ENCODE peak calls at places on chromosomes 4 and X, in seven cellular contexts. V is heart left ventricle, Q is ovary, P is prostate gland, I is tibial nerve, S is AG04450, F is A549. T is an unnamed sample.

GRCh38 chrX:3184176-3184930 is 143.1 kb downstream of the ARSF start:
- DNase-seq in V (peak; percentile 23), Q (no peak), P (peak; percentile 4), I (no peak), S (peak; percentile 88), F (no peak), T (no peak)

GRCh38 chr4:101865501-101866062 is 75.1 kb downstream of the BANK1 start:
- DNase-seq in V (no peak), Q (no peak), P (no peak), I (no peak), S (no peak), F (peak; percentile 89), T (no peak)

GRCh38 chr4:127586922-127587571 is 45.7 kb upstream of the INTU start:
- DNase-seq in V (no peak), Q (no peak), P (no peak), I (no peak), S (no peak), F (peak; percentile 55), T (no peak)

GRCh38 chr4:110550260-110550659 is 72.6 kb downstream of the PITX2 start:
- DNase-seq in V (no peak), Q (no peak), P (no peak), I (no peak), S (no peak), F (no peak), T (no peak)

GRCh38 chrX:109299091-109299490 is 182.8 kb downstream of the GUCY2F start:
- DNase-seq in V (no peak), Q (no peak), P (no peak), I (no peak), S (no peak), F (no peak), T (no peak)

GRCh38 chr4:111475001-111475400 is 670.3 kb upstream of the FAM241A start:
- DNase-seq in V (peak; percentile 20), Q (no peak), P (no peak), I (no peak), S (no peak), F (peak; percentile 26), T (no peak)

GRCh38 chr4:65668201-65669007 is 1.9 kb downstream of the EPHA5 start:
- DNase-seq in V (no peak), Q (peak; percentile 25), P (peak; percentile 46), I (no peak), S (no peak), F (no peak), T (peak; percentile 25)

GRCh38 chr4:6577409-6577808 is 2.4 kb downstream of the MAN2B2 start:
- DNase-seq in V (no peak), Q (no peak), P (no peak), I (no peak), S (no peak), F (no peak), T (no peak)

GRCh38 chrX:103614999-103615398 is 7.2 kb downstream of the TCEAL3 start:
- DNase-seq in V (no peak), Q (no peak), P (no peak), I (no peak), S (no peak), F (no peak), T (no peak)

GRCh38 chr4:10942166-10942565 is 257.6 kb upstream of the CLNK start:
- DNase-seq in V (no peak), Q (no peak), P (no peak), I (no peak), S (no peak), F (no peak), T (no peak)

GRCh38 chr4:187135878-187136277 is 412.2 kb upstream of the FAT1 start:
- DNase-seq in V (no peak), Q (no peak), P (peak; percentile 55), I (no peak), S (no peak), F (no peak), T (no peak)

GRCh38 chr4:109994415-109994827 is 81.7 kb downstream of the EGF start:
- DNase-seq in V (no peak), Q (no peak), P (peak; percentile 33), I (no peak), S (no peak), F (no peak), T (no peak)

GRCh38 chrX:110042521-110042920 is 39.6 kb downstream of the TMEM164 start:
- DNase-seq in V (no peak), Q (no peak), P (no peak), I (no peak), S (no peak), F (no peak), T (no peak)

GRCh38 chrX:8289523-8289922 is 118.5 kb upstream of the VCX2 start:
- DNase-seq in V (no peak), Q (no peak), P (no peak), I (no peak), S (no peak), F (no peak), T (no peak)

DNA sequence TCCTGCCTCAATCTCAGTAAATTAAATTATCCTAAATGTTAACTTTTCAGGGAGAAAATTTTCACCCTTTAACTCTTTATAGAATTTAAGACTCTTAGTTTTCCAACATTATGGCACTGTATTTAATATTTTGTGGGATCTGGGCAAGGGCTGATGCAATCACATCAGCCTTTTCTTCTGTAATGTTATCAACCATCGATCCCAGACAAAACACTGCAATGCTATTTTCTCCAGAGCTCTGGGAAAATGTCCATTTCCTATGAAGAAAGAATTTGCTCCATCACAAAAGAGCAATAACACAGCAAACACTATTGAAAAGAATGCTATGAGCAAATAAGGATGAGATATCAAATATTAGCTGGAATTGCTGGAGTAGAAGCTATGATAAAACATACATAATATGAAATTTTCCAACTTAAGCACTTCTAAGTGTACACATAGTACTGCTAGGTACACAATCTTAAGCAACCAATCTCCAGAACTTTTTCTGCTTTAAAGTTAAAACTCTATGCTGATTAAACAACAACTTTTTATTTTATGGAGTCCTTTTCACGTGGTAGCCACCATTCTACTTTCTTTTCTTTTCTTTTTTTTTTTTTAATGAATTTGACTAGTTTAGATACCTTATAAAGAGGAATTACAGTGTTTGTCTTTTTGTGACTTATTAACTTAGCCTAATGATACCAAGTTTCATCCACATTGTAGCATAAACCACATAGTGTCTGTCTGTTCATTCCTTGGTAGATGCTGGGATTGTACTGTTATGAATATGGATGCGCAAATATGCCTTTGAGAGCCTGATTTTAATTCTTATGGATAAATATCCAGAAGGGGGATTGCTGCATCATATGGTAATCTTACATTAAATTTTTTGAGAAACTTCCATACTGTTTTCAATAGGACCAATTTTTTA is 43.6 kb downstream of the UGT2A3 start:
- DNase-seq in V (no peak), Q (no peak), P (no peak), I (no peak), S (no peak), F (peak; percentile 65), T (no peak)
- H3K4me3 ChIP-seq in V (no peak overlapping the region), Q (no peak overlapping the region), P (no peak overlapping the region), I (no peak overlapping the region), S (no peak overlapping the region), F (no peak overlapping the region), T (no peak overlapping the region)

GRCh38 chr4:71188951-71189350 is 149.9 kb upstream of the SLC4A4 start:
- DNase-seq in V (no peak), Q (no peak), P (no peak), I (no peak), S (no peak), F (no peak), T (no peak)

GRCh38 chr4:71187399-71188196 is 151.2 kb upstream of the SLC4A4 start:
- DNase-seq in V (peak; percentile 19), Q (no peak), P (peak; percentile 35), I (no peak), S (no peak), F (peak; percentile 58), T (peak; percentile 60)

GRCh38 chr4:71188197-71188625 is 150.6 kb upstream of the SLC4A4 start:
- DNase-seq in V (no peak), Q (no peak), P (no peak), I (no peak), S (no peak), F (no peak), T (no peak)

GRCh38 chr4:71186566-71187398 is 152.0 kb upstream of the SLC4A4 start:
- DNase-seq in V (peak; percentile 72), Q (no peak), P (peak; percentile 67), I (peak; percentile 15), S (no peak), F (peak; percentile 33), T (peak; percentile 71)

GRCh38 chr4:71189471-71189870 is 149.3 kb upstream of the SLC4A4 start:
- DNase-seq in V (no peak), Q (no peak), P (peak; percentile 12), I (no peak), S (peak; percentile 57), F (peak; percentile 35), T (no peak)
- TF ChIP-seq CTCF in V (peak; percentile 18), Q (no peak), P (no peak), I (no peak), S (peak; percentile 50), F (peak; percentile 5), T (no peak)

DNA sequence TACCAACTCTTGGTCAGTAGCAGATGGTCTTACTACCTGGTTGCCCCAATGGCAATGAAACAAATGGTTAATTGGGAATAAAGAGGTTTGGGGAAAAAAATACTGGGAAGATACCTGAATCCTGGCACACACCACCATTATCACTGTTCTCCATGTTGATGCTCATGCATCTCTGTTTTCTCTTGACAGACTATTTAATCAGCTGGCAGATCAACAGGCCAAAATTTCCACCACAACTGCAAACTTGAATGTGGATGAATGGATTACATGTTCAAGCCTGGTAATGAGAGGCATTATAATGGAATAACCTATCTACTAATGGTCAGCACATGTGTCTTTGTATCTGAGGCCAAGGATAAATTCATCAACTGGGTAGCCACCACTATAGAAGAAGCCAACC is 45.7 kb downstream of the ZNF721 start:
- DNase-seq in V (no peak), Q (no peak), P (no peak), I (no peak), S (no peak), F (no peak), T (no peak)
- H3K9me3 ChIP-seq in V (peaks cover 100% of the 10 kb centered on the region), Q (peaks cover 9% of the 10 kb centered on the region), P (no peaks in the 10 kb centered on the region), I (peaks cover 99% of the 10 kb centered on the region), S (peaks cover 68% of the 10 kb centered on the region), F (peaks cover 94% of the 10 kb centered on the region), T (peaks cover 99% of the 10 kb centered on the region)

GRCh38 chrX:10158279-10158939 is 1.6 kb downstream of the CLCN4 start:
- DNase-seq in V (peak; percentile 39), Q (peak; percentile 47), P (no peak), I (no peak), S (no peak), F (no peak), T (no peak)

GRCh38 chrX:10157545-10157944 is 770 bp downstream of the CLCN4 start:
- DNase-seq in V (no peak), Q (no peak), P (no peak), I (no peak), S (no peak), F (no peak), T (no peak)

GRCh38 chrX:10160221-10160620 is 3.4 kb downstream of the CLCN4 start:
- DNase-seq in V (no peak), Q (no peak), P (no peak), I (no peak), S (no peak), F (no peak), T (no peak)

GRCh38 chrX:10157032-10157341 is 212 bp downstream of the CLCN4 start:
- DNase-seq in V (no peak), Q (no peak), P (no peak), I (no peak), S (no peak), F (no peak), T (no peak)

GRCh38 chrX:10159069-10159468 is 2.3 kb downstream of the CLCN4 start:
- DNase-seq in V (no peak), Q (no peak), P (no peak), I (no peak), S (no peak), F (no peak), T (no peak)
- H3K4me3 ChIP-seq in V (no peak overlapping the region), Q (no peak overlapping the region), P (no peak overlapping the region), I (no peak overlapping the region), S (no peak overlapping the region), F (no peak overlapping the region), T (no peak overlapping the region)

T was measured in stomach.